ENCODE peak calls at places on chromosomes 2 and 18, in four cellular contexts. M is brain microvascular endothelial cell, B is left ventricle myocardium inferior, R is mucosa of descending colon. U is an unnamed sample. For H3K36me3, the result is how much of the 10 kb centered on the place peaks cover.

GRCh38 chr2:42492691-42493467 is 903 bp downstream of the KCNG3 start:
- DNase-seq in M (no peak), B (no peak), R (peak), U (peak)

GRCh38 chr2:48323146-48323545 is 206.8 kb upstream of the STON1 start:
- DNase-seq in M (no peak), B (no peak), R (no peak), U (no peak)

GRCh38 chr18:35379421-35379820 is 2.3 kb upstream of the ZNF396 start:
- DNase-seq in M (no peak), B (no peak), R (no peak), U (no peak)

GRCh38 chr2:215554689-215555088 is 118.8 kb upstream of the FN1 start:
- DNase-seq in M (no peak), B (no peak), R (no peak), U (no peak)

GRCh38 chr2:112187805-112188596 is 49.8 kb downstream of the FBLN7 start:
- DNase-seq in M (no peak), B (no peak), R (peak), U (no peak)

GRCh38 chr2:119545076-119545475 is 827 bp downstream of the CFAP221 start:
- DNase-seq in M (no peak), B (no peak), R (no peak), U (no peak)

GRCh38 chr2:111704246-111704645 is 179.7 kb downstream of the ANAPC1 start:
- DNase-seq in M (peak), B (no peak), R (no peak), U (peak)

GRCh38 chr18:27540126-27540525 is 355.0 kb upstream of the CHST9 start:
- DNase-seq in M (no peak), B (no peak), R (no peak), U (peak)

GRCh38 chr2:26148501-26148900 is 24.4 kb upstream of the GAREM2 start:
- DNase-seq in M (peak), B (no peak), R (no peak), U (no peak)

GRCh38 chr2:132923787-132924186 is 253.8 kb upstream of the LYPD1 start:
- DNase-seq in M (peak), B (no peak), R (peak), U (no peak)

GRCh38 chr18:26656944-26657536 is 108.7 kb upstream of the KCTD1 start:
- DNase-seq in M (peak), B (peak), R (peak), U (peak)

GRCh38 chr2:235458839-235459273 is 35.0 kb upstream of the AGAP1 start:
- DNase-seq in M (no peak), B (peak), R (peak), U (no peak)

GRCh38 chr2:223954401-223954800 is 2.9 kb upstream of the MRPL44 start:
- DNase-seq in M (peak), B (no peak), R (no peak), U (no peak)

GRCh38 chr18:69400253-69400975 is at the start of gene DOK6:
- DNase-seq in M (peak), B (peak), R (peak), U (peak)

GRCh38 chr2:85695121-85695520 is 963 bp downstream of the GNLY start:
- DNase-seq in M (no peak), B (no peak), R (no peak), U (no peak)

GRCh38 chr2:8525582-8526402 is 156.1 kb upstream of the ID2 start:
- DNase-seq in M (peak), B (peak), R (peak), U (peak)

GRCh38 chr2:205763708-205764501 is 81.6 kb downstream of the NRP2 start:
- DNase-seq in M (peak), B (peak), R (peak), U (peak)

GRCh38 chr2:2644040-2644439 is 313.0 kb upstream of the MYT1L start:
- DNase-seq in M (no peak), B (no peak), R (no peak), U (no peak)

GRCh38 chr2:205972113-205972512 is 113.9 kb downstream of the INO80D start:
- DNase-seq in M (no peak), B (no peak), R (peak), U (no peak)

GRCh38 chr2:195648780-195649179 is 8.2 kb upstream of the SLC39A10 start:
- DNase-seq in M (no peak), B (no peak), R (no peak), U (no peak)

GRCh38 chr18:48574667-48575300 is 36.0 kb downstream of the CTIF start:
- DNase-seq in M (no peak), B (no peak), R (no peak), U (no peak)

GRCh38 chr2:53568463-53568862 is 199.1 kb upstream of the CHAC2 start:
- DNase-seq in M (no peak), B (no peak), R (no peak), U (no peak)

GRCh38 chr2:231985823-231986261 is 24.3 kb downstream of the DIS3L2 start:
- DNase-seq in M (no peak), B (no peak), R (no peak), U (peak)

DNA sequence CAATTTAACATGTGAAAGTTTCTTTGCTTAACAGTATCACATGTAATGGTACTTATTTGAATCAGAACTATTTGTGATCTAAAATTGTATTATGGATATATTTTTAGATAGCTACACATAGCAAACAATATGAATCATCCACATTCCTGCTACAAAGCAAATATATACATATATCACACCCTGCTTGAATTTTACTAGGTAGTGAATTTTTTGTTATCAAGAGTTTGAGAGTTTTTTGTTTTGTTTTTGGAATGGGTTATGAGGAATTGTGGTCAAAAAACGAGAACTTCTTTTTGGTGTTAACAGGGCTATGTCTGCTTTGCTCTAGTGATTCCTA is 635.7 kb downstream of the NRXN1 start:
- DNase-seq in M (no peak), B (no peak), R (no peak), U (no peak)
- H3K36me3 ChIP-seq in M (under half), B (under half), R (under half), U (under half)

DNA sequence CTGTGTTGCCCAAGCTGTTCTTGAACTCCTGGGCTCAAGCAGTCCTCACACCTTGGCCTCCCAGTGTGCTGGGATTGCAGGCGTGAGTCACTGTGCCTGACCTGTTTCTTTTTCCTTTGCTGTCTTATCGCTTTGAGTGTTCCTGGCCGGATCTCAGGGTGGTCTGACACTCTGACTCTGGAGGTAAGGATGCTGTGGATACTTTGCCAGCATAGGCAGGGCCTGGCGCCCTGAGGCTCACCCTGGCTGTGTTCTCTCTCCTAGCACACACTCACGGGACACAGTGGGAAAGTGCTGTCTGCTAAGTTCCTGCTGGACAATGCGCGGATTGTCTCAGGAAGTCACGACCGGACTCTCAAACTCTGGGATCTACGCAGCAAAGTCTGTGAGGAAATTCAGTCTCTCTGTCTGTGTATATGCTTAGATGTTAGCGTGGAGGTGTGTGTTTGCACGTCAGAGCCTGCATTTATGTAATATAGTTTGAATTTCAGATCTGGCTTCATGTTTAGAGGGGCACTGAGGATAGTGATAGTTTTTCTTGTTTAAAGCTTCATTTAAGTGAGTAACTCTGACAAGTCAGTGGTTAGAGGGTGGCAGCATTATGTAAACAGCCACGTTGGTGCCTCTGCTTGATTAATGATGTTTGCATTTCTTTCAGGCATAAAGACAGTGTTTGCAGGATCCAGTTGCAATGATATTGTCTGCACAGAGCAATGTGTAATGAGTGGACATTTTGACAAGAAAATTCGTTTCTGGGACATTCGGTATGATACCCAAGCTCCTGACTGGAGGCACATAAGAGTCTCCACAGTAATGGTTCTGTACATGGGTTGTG is 17.8 kb upstream of the SAG start:
- DNase-seq in M (no peak), B (no peak), R (no peak), U (no peak)
- H3K36me3 ChIP-seq in M (half or more), B (half or more), R (under half), U (half or more)

DNA sequence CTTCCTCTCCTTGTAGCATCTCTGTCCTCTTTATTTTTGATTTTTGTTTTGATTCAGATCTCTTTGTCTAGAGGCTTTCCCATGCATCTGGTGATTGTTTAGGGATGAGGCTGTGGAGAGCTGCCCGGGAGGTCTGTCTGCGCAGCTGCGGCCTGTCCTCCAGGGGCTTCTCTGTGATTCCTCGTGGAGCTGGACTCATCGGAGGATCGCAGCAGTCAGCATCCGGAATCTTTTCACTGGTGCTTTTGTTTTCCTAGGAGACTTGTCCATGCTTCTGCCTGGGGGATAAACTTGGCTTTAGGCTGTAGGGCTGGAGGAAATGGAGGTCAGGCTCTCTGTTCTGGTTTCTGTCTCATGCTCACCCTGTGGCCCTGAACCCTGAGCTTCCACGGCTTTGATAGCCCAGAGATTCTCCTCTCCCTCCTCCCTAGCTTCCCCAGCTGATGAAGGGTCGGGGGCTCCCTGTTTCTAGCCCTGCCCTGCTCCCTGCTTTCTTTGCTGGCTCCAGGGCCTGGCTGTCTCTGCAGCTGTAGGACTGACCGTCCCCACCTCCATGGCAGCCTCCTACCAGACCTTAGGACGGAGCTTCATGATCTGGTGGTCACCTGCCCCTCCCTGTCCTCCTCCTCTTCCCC is 35.5 kb downstream of the ZNF532 start:
- DNase-seq in M (no peak), B (peak), R (no peak), U (no peak)
- H3K36me3 ChIP-seq in M (under half), B (under half), R (under half), U (under half)

GRCh38 chr2:108895188-108895587 is 93.8 kb downstream of the EDAR start:
- DNase-seq in M (no peak), B (no peak), R (peak), U (no peak)
- H3K36me3 ChIP-seq in M (under half), B (under half), R (under half), U (under half)

U was measured in H7.